ENCODE peak calls at places on chromosomes 16 and 17, in six cellular contexts. U, T, B, W, P and L are unnamed samples.

GRCh38 chr16:87955302-87956168 is 4.3 kb downstream of the BANP start:
- DNase-seq in W (no peak), B (no peak), U (no peak), T (no peak), P (no peak), L (no peak)

GRCh38 chr16:74667215-74667765 is 613 bp upstream of the RFWD3 start:
- DNase-seq in T (no peak), U (no peak), W (no peak), P (peak; percentile 23), B (no peak), L (peak; percentile 35)

GRCh38 chr17:35222452-35222851 is 20.4 kb upstream of the SLFN5 start:
- DNase-seq in B (no peak), P (no peak), W (no peak), U (no peak), T (no peak), L (no peak)

GRCh38 chr17:46770818-46771600 is 47.5 kb downstream of the WNT3 start:
- DNase-seq in T (peak; percentile 54), W (no peak), U (no peak), B (no peak), P (peak; percentile 56), L (peak; percentile 70)

GRCh38 chr17:3546521-3546920 is 11.1 kb downstream of the TRPV3 start:
- DNase-seq in P (no peak), U (no peak), W (no peak), T (no peak), B (no peak), L (no peak)

GRCh38 chr17:9360610-9361571 is 214.7 kb downstream of the STX8 start:
- DNase-seq in T (no peak), U (peak; percentile 67), P (no peak), B (no peak), W (no peak), L (no peak)

GRCh38 chr16:58280846-58281301 is 14.0 kb downstream of the PRSS54 start:
- DNase-seq in T (no peak), B (no peak), U (no peak), P (no peak), W (no peak), L (no peak)

GRCh38 chr17:57941384-57942370 is 13.5 kb downstream of the CUEDC1 start:
- DNase-seq in B (no peak), T (no peak), U (no peak), P (peak; percentile 41), W (no peak), L (no peak)

GRCh38 chr17:37054894-37055293 is 106.1 kb downstream of the AATF start:
- DNase-seq in T (no peak), B (no peak), P (no peak), W (no peak), U (no peak), L (no peak)

GRCh38 chr17:27446569-27447301 is 9.5 kb upstream of the KSR1 start:
- DNase-seq in T (no peak), U (peak; percentile 99), P (no peak), B (no peak), W (no peak), L (no peak)

GRCh38 chr17:40304464-40304863 is 4.5 kb upstream of the RARA start:
- DNase-seq in W (no peak), B (no peak), U (peak; percentile 46), P (no peak), T (no peak), L (no peak)

GRCh38 chr16:29862383-29862883 is 593 bp downstream of the CDIPT start:
- DNase-seq in T (no peak), P (no peak), B (peak; percentile 39), U (no peak), W (no peak), L (no peak)
- TF ChIP-seq CTCF in T (no peak), P (no peak), B (peak; percentile 19), U (peak; percentile 21), W (no peak), L (no peak)

DNA sequence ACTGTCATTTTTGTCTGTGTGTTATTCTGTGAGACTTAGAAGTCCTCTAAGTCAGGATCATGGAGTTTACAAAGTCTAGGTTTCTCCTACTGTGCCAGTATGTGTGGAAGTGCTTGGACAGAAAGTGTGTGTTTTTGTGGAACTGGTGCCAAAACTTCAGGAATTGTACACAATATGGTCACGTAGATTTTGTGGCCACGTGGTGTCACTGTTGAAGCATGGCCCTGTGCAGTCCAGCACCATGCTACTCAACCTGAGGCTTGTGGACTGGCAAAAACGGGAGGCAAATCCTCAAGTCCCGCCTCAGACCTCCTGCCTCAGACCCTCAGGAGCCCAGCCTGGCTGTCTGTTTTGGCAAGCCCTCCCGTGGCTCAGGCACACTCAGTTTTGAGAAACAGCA is 16.7 kb upstream of the ALKBH5 start:
- DNase-seq in W (no peak), T (no peak), P (no peak), U (no peak), B (no peak), L (no peak)
- TF ChIP-seq CTCF in W (no peak), T (no peak), P (peak; percentile 22), U (no peak), B (no peak), L (no peak)

GRCh38 chr17:12812877-12813276 is 23.6 kb downstream of the ARHGAP44 start:
- DNase-seq in P (no peak), U (no peak), B (no peak), T (no peak), W (no peak), L (no peak)
- TF ChIP-seq CTCF in P (no peak), U (no peak), B (no peak), T (no peak), W (no peak), L (no peak)

GRCh38 chr16:68448360-68448970 is at the start of gene SMPD3:
- DNase-seq in B (peak; percentile 98), W (peak; percentile 89), U (peak; percentile 94), P (peak; percentile 100), T (peak; percentile 98), L (peak; percentile 100)
- TF ChIP-seq CTCF in B (peak; percentile 27), W (no peak), U (no peak), P (no peak), T (no peak), L (no peak)

GRCh38 chr17:32510466-32510865 is 23.7 kb downstream of the CDK5R1 start:
- DNase-seq in U (no peak), B (no peak), W (no peak), P (no peak), T (no peak), L (no peak)

GRCh38 chr17:32504166-32504990 is 17.6 kb downstream of the CDK5R1 start:
- DNase-seq in B (no peak), P (no peak), W (no peak), U (no peak), T (no peak), L (no peak)

GRCh38 chr17:32513579-32513978 is 26.8 kb downstream of the CDK5R1 start:
- DNase-seq in P (no peak), B (no peak), T (no peak), U (no peak), W (no peak), L (no peak)

GRCh38 chr17:32503251-32504165 is 16.7 kb downstream of the CDK5R1 start:
- DNase-seq in P (no peak), T (peak; percentile 76), B (no peak), W (no peak), U (no peak), L (no peak)

DNA sequence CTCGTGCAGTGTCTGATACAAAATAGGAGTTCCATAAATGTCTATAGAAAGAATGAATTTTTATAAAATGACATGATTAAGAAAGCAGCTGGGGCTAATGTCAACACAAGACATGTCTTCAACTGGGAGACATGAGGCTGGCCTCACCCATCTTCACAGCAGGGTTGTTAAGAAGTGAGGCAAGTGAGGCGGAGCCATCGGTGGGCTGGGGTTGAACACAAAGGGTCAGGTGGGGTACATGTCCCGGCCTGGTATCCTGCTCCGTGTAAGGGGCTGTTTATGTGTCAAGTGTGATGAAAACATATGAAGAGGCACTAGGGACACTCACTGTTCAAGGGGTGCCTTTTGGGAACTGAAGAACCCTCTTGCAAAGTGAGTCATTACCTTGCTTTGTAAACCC is 22.1 kb downstream of the CDK5R1 start:
- DNase-seq in W (no peak), T (no peak), B (no peak), P (no peak), U (no peak), L (no peak)
- TF ChIP-seq CTCF in W (no peak), T (no peak), B (no peak), P (no peak), U (no peak), L (no peak)